ENCODE peak calls at places on chromosomes 11 and 22, in four cellular contexts. One of them, this sample, is unnamed.

GRCh38 chr22:42726811-42727210 is 6.1 kb upstream of the A4GALT start:
- DNase-seq in GM12878: no peak
- DNase-seq in SK-N-SH: no peak
- DNase-seq in K562: no peak
- DNase-seq in this sample: no peak

GRCh38 chr22:45318558-45319318 is 9.0 kb downstream of the FAM118A start:
- DNase-seq in GM12878: peak
- DNase-seq in SK-N-SH: no peak
- DNase-seq in K562: no peak
- DNase-seq in this sample: no peak

GRCh38 chr11:44805596-44805995 is 78.8 kb downstream of the TSPAN18 start:
- DNase-seq in GM12878: no peak
- DNase-seq in SK-N-SH: no peak
- DNase-seq in K562: no peak
- DNase-seq in this sample: no peak

GRCh38 chr11:23797624-23798419 is 699.0 kb upstream of the LUZP2 start:
- DNase-seq in GM12878: no peak
- DNase-seq in SK-N-SH: no peak
- DNase-seq in K562: no peak
- DNase-seq in this sample: no peak

GRCh38 chr11:29351301-29351873 is 665.4 kb downstream of the KCNA4 start:
- DNase-seq in GM12878: no peak
- DNase-seq in SK-N-SH: no peak
- DNase-seq in K562: no peak
- DNase-seq in this sample: no peak

GRCh38 chr22:50694766-50695420 is 22.3 kb downstream of the SHANK3 start:
- DNase-seq in GM12878: no peak
- DNase-seq in SK-N-SH: no peak
- DNase-seq in K562: no peak
- DNase-seq in this sample: peak

GRCh38 chr11:111422494-111423249 is 43.6 kb upstream of the POU2AF1 start:
- DNase-seq in GM12878: no peak
- DNase-seq in SK-N-SH: peak
- DNase-seq in K562: peak
- DNase-seq in this sample: peak

GRCh38 chr11:32435511-32435946 is at the start of gene WT1:
- DNase-seq in GM12878: no peak
- DNase-seq in SK-N-SH: peak
- DNase-seq in K562: peak
- DNase-seq in this sample: peak

GRCh38 chr11:71055925-71056324 is 196.5 kb downstream of the SHANK2 start:
- DNase-seq in GM12878: no peak
- DNase-seq in SK-N-SH: no peak
- DNase-seq in K562: no peak
- DNase-seq in this sample: no peak

GRCh38 chr11:116257871-116258270 is 514.9 kb downstream of the BUD13 start:
- DNase-seq in GM12878: no peak
- DNase-seq in SK-N-SH: no peak
- DNase-seq in K562: no peak
- DNase-seq in this sample: no peak

GRCh38 chr11:59754494-59754858 is 700 bp upstream of the STX3 start:
- DNase-seq in GM12878: no peak
- DNase-seq in SK-N-SH: peak
- DNase-seq in K562: peak
- DNase-seq in this sample: peak

GRCh38 chr11:9838961-9839360 is 175.1 kb downstream of the SWAP70 start:
- DNase-seq in GM12878: peak
- DNase-seq in SK-N-SH: no peak
- DNase-seq in K562: no peak
- DNase-seq in this sample: no peak
- TF ChIP-seq CTCF in GM12878: no peak
- TF ChIP-seq CTCF in SK-N-SH: no peak
- TF ChIP-seq CTCF in K562: no peak
- TF ChIP-seq CTCF in this sample: no peak

GRCh38 chr22:38414009-38414395 is 41.0 kb downstream of the KCNJ4 start:
- DNase-seq in GM12878: no peak
- DNase-seq in SK-N-SH: no peak
- DNase-seq in K562: no peak
- DNase-seq in this sample: peak
- TF ChIP-seq USF1 in GM12878: no peak
- TF ChIP-seq USF1 in SK-N-SH: no peak
- TF ChIP-seq USF1 in K562: no peak
- TF ChIP-seq USF1 in this sample: no peak

GRCh38 chr22:35617137-35617755 is at the start of gene MB:
- DNase-seq in GM12878: no peak
- DNase-seq in SK-N-SH: no peak
- DNase-seq in K562: no peak
- DNase-seq in this sample: no peak

GRCh38 chr22:35614404-35614803 is 2.7 kb downstream of the MB start:
- DNase-seq in GM12878: no peak
- DNase-seq in SK-N-SH: no peak
- DNase-seq in K562: no peak
- DNase-seq in this sample: no peak

GRCh38 chr22:35616043-35616442 is 1.1 kb downstream of the MB start:
- DNase-seq in GM12878: no peak
- DNase-seq in SK-N-SH: no peak
- DNase-seq in K562: no peak
- DNase-seq in this sample: no peak

GRCh38 chr22:35612903-35613302 is 4.2 kb downstream of the MB start:
- DNase-seq in GM12878: no peak
- DNase-seq in SK-N-SH: no peak
- DNase-seq in K562: no peak
- DNase-seq in this sample: no peak

DNA sequence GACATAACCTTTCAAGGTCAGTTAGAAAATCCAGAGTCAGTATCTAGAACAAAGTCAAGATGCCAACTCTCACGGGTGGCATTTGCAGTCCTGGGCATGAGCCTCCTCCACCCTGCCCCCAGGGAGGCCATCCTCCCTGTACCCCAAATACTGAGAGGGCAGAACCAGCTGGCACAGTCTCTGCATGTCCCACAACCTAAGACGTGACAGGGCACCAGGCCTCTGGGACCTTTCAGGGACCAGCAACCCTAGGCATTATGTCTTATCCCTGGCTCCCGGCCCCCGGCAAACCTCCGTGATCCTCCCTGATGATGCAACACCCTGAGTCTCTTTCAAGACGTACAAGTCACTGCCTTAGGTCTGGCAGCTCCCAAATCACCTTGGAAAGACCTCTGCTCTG is 2.0 kb downstream of the MB start:
- DNase-seq in GM12878: no peak
- DNase-seq in SK-N-SH: no peak
- DNase-seq in K562: no peak
- DNase-seq in this sample: no peak
- TF ChIP-seq CTCF in GM12878: no peak
- TF ChIP-seq CTCF in SK-N-SH: no peak
- TF ChIP-seq CTCF in K562: no peak
- TF ChIP-seq CTCF in this sample: no peak

GRCh38 chr11:57640068-57640800 is 9.5 kb downstream of the YPEL4 start:
- DNase-seq in GM12878: no peak
- DNase-seq in SK-N-SH: no peak
- DNase-seq in K562: no peak
- DNase-seq in this sample: no peak

GRCh38 chr11:57639321-57640067 is 10.2 kb downstream of the YPEL4 start:
- DNase-seq in GM12878: no peak
- DNase-seq in SK-N-SH: peak
- DNase-seq in K562: no peak
- DNase-seq in this sample: peak

GRCh38 chr11:57643802-57644201 is 5.9 kb downstream of the YPEL4 start:
- DNase-seq in GM12878: no peak
- DNase-seq in SK-N-SH: no peak
- DNase-seq in K562: no peak
- DNase-seq in this sample: no peak

GRCh38 chr11:57641011-57641410 is 8.7 kb downstream of the YPEL4 start:
- DNase-seq in GM12878: no peak
- DNase-seq in SK-N-SH: no peak
- DNase-seq in K562: peak
- DNase-seq in this sample: peak

DNA sequence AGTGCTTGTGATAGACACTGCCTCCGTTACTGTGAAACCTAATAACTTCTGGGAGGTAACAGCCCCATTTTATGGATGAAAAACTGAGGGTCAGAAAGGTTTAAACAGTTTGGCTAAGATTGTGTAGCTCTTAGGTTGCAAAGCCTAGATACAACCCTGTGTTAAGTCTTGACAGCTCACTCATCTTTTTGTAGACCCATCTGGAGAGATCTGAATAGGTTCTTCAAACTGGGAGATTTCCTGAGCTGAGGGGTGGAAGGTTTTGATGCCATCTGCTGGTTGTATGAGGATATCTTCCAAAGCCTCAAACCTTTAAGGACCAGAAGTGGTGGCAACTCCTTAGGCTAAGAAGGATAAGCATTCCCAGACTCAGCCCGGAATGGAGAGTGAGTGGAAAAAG is 8.3 kb downstream of the YPEL4 start:
- DNase-seq in GM12878: no peak
- DNase-seq in SK-N-SH: peak
- DNase-seq in K562: peak
- DNase-seq in this sample: no peak
- TF ChIP-seq USF1 in GM12878: no peak
- TF ChIP-seq USF1 in SK-N-SH: no peak
- TF ChIP-seq USF1 in K562: no peak
- TF ChIP-seq USF1 in this sample: no peak

This sample was measured in WTC11.